ENCODE peak calls at places on chromosomes 2 and 18, in six cellular contexts. One of them, this sample, is unnamed.
A peak's percentile ranks its signal among the peaks of the same experiment; 100 is the strongest.

GRCh38 chr2:70646429-70646828 is 92.8 kb upstream of the TGFA start:
- DNase-seq in H1: no peak
- DNase-seq in IMR-90: no peak
- DNase-seq in H9: no peak
- DNase-seq in neuronal stem cell: no peak
- DNase-seq in trophoblast cell: no peak
- DNase-seq in this sample: no peak

GRCh38 chr18:22828171-22828570 is 105.0 kb upstream of the RBBP8 start:
- DNase-seq in H1: no peak
- DNase-seq in IMR-90: peak; percentile 89
- DNase-seq in H9: no peak
- DNase-seq in neuronal stem cell: no peak
- DNase-seq in trophoblast cell: no peak
- DNase-seq in this sample: no peak

GRCh38 chr18:32060026-32060425 is 31.6 kb upstream of the RNF138 start:
- DNase-seq in H1: no peak
- DNase-seq in IMR-90: no peak
- DNase-seq in H9: no peak
- DNase-seq in neuronal stem cell: no peak
- DNase-seq in trophoblast cell: no peak
- DNase-seq in this sample: no peak

GRCh38 chr2:80288576-80288975 is 16.0 kb downstream of the LRRTM1 start:
- DNase-seq in H1: no peak
- DNase-seq in IMR-90: no peak
- DNase-seq in H9: no peak
- DNase-seq in neuronal stem cell: no peak
- DNase-seq in trophoblast cell: no peak
- DNase-seq in this sample: peak; percentile 10

GRCh38 chr18:24990548-24991219 is 361.3 kb downstream of the ZNF521 start:
- DNase-seq in H1: no peak
- DNase-seq in IMR-90: no peak
- DNase-seq in H9: no peak
- DNase-seq in neuronal stem cell: no peak
- DNase-seq in trophoblast cell: no peak
- DNase-seq in this sample: no peak

GRCh38 chr18:58502628-58503027 is 126.3 kb downstream of the ALPK2 start:
- DNase-seq in H1: no peak
- DNase-seq in IMR-90: no peak
- DNase-seq in H9: no peak
- DNase-seq in neuronal stem cell: no peak
- DNase-seq in trophoblast cell: no peak
- DNase-seq in this sample: no peak

GRCh38 chr2:84970266-84970955 is 550 bp upstream of the KCMF1 start:
- DNase-seq in H1: no peak
- DNase-seq in IMR-90: peak; percentile 36
- DNase-seq in H9: peak; percentile 62
- DNase-seq in neuronal stem cell: no peak
- DNase-seq in trophoblast cell: peak; percentile 68
- DNase-seq in this sample: peak; percentile 65

GRCh38 chr2:122528061-122528460 is 772.6 kb downstream of the TSN start:
- DNase-seq in H1: no peak
- DNase-seq in IMR-90: no peak
- DNase-seq in H9: no peak
- DNase-seq in neuronal stem cell: no peak
- DNase-seq in trophoblast cell: no peak
- DNase-seq in this sample: peak; percentile 91

GRCh38 chr2:239055756-239056493 is 208.0 kb downstream of the TWIST2 start:
- DNase-seq in H1: no peak
- DNase-seq in IMR-90: no peak
- DNase-seq in H9: no peak
- DNase-seq in neuronal stem cell: no peak
- DNase-seq in trophoblast cell: no peak
- DNase-seq in this sample: peak; percentile 22

GRCh38 chr2:37782721-37783438 is 111.4 kb upstream of the CDC42EP3 start:
- DNase-seq in H1: no peak
- DNase-seq in IMR-90: peak; percentile 56
- DNase-seq in H9: no peak
- DNase-seq in neuronal stem cell: no peak
- DNase-seq in trophoblast cell: no peak
- DNase-seq in this sample: peak; percentile 51

GRCh38 chr2:54341656-54342055 is 85.6 kb upstream of the TSPYL6 start:
- DNase-seq in H1: no peak
- DNase-seq in IMR-90: no peak
- DNase-seq in H9: no peak
- DNase-seq in neuronal stem cell: no peak
- DNase-seq in trophoblast cell: no peak
- DNase-seq in this sample: no peak
- H4K91ac ChIP-seq in H1: no peak overlapping the region
- H4K91ac ChIP-seq in IMR-90: no peak overlapping the region
- H4K91ac ChIP-seq in H9: no peak overlapping the region
- H4K91ac ChIP-seq in neuronal stem cell: no peak overlapping the region
- H4K91ac ChIP-seq in trophoblast cell: no peak overlapping the region
- H4K91ac ChIP-seq in this sample: no peak overlapping the region

GRCh38 chr2:64636105-64636873 is 17.4 kb downstream of the SERTAD2 start:
- DNase-seq in H1: no peak
- DNase-seq in IMR-90: no peak
- DNase-seq in H9: no peak
- DNase-seq in neuronal stem cell: no peak
- DNase-seq in trophoblast cell: no peak
- DNase-seq in this sample: no peak

GRCh38 chr2:64637000-64637628 is 16.6 kb downstream of the SERTAD2 start:
- DNase-seq in H1: no peak
- DNase-seq in IMR-90: no peak
- DNase-seq in H9: no peak
- DNase-seq in neuronal stem cell: no peak
- DNase-seq in trophoblast cell: no peak
- DNase-seq in this sample: no peak

GRCh38 chr2:64638502-64639120 is 15.1 kb downstream of the SERTAD2 start:
- DNase-seq in H1: no peak
- DNase-seq in IMR-90: no peak
- DNase-seq in H9: no peak
- DNase-seq in neuronal stem cell: no peak
- DNase-seq in trophoblast cell: no peak
- DNase-seq in this sample: no peak

GRCh38 chr2:64639691-64640090 is 14.0 kb downstream of the SERTAD2 start:
- DNase-seq in H1: no peak
- DNase-seq in IMR-90: no peak
- DNase-seq in H9: no peak
- DNase-seq in neuronal stem cell: no peak
- DNase-seq in trophoblast cell: no peak
- DNase-seq in this sample: no peak

GRCh38 chr2:64637931-64638330 is 15.8 kb downstream of the SERTAD2 start:
- DNase-seq in H1: no peak
- DNase-seq in IMR-90: peak; percentile 31
- DNase-seq in H9: no peak
- DNase-seq in neuronal stem cell: no peak
- DNase-seq in trophoblast cell: no peak
- DNase-seq in this sample: peak; percentile 49
- H3K4me1 ChIP-seq in H1: no peaks in the 10 kb centered on the region
- H3K4me1 ChIP-seq in IMR-90: peaks cover 15% of the 10 kb centered on the region
- H3K4me1 ChIP-seq in H9: peaks cover 4% of the 10 kb centered on the region
- H3K4me1 ChIP-seq in neuronal stem cell: peaks cover 37% of the 10 kb centered on the region
- H3K4me1 ChIP-seq in trophoblast cell: peaks cover 22% of the 10 kb centered on the region
- H3K4me1 ChIP-seq in this sample: peaks cover 20% of the 10 kb centered on the region

GRCh38 chr2:168687314-168687713 is 115.1 kb upstream of the NOSTRIN start:
- DNase-seq in H1: no peak
- DNase-seq in IMR-90: peak; percentile 2
- DNase-seq in H9: no peak
- DNase-seq in neuronal stem cell: no peak
- DNase-seq in trophoblast cell: no peak
- DNase-seq in this sample: peak; percentile 32

GRCh38 chr2:168683996-168684395 is 118.4 kb upstream of the NOSTRIN start:
- DNase-seq in H1: no peak
- DNase-seq in IMR-90: no peak
- DNase-seq in H9: no peak
- DNase-seq in neuronal stem cell: no peak
- DNase-seq in trophoblast cell: no peak
- DNase-seq in this sample: no peak

GRCh38 chr2:168684921-168685618 is 117.4 kb upstream of the NOSTRIN start:
- DNase-seq in H1: no peak
- DNase-seq in IMR-90: no peak
- DNase-seq in H9: no peak
- DNase-seq in neuronal stem cell: no peak
- DNase-seq in trophoblast cell: no peak
- DNase-seq in this sample: no peak

GRCh38 chr2:168686485-168687191 is 115.8 kb upstream of the NOSTRIN start:
- DNase-seq in H1: no peak
- DNase-seq in IMR-90: peak; percentile 37
- DNase-seq in H9: no peak
- DNase-seq in neuronal stem cell: no peak
- DNase-seq in trophoblast cell: peak; percentile 36
- DNase-seq in this sample: no peak

DNA sequence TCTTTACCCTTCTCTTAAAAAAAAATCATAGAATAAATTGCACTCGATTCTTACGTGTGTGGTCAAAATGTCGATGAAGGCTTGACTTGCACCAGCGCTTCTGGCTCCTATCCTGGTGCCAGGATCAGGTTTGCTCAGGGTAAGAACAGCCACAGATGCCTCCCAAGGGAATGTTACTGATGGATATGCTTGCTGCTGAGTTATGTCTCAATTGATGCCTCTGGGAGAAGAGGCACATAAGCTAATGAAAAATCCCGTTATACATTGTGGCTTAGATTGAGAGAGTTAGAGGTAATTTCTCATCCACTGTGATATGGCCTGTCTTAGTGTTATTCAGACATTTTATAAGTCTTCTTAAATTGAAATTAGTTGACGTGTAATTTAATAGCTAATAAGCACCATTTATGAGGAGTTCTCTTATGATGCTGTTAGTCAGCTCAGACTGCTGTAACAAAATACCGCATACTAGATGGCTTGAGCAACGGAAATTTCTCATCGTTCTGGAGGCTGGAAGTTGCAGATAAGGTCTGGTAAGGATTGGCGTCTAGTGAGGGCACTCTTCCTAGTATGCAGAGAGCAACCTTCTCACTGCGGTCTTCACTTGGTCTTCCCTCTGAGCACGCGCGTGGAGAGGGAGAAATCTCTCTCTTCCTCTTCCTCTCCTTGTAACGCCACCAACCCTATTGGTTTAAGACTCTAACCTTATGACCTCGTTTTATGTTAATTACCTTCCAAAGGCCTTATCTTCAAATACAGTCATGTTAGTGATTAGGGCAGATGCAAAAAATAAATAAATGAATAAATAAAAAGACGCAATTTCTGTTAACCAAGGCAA is 116.6 kb upstream of the NOSTRIN start:
- DNase-seq in H1: no peak
- DNase-seq in IMR-90: no peak
- DNase-seq in H9: no peak
- DNase-seq in neuronal stem cell: no peak
- DNase-seq in trophoblast cell: peak; percentile 85
- DNase-seq in this sample: no peak
- H2AK5ac ChIP-seq in H1: no peak overlapping the region
- H2AK5ac ChIP-seq in IMR-90: no peak overlapping the region
- H2AK5ac ChIP-seq in H9: no peak overlapping the region
- H2AK5ac ChIP-seq in neuronal stem cell: no peak overlapping the region
- H2AK5ac ChIP-seq in trophoblast cell: no peak overlapping the region
- H2AK5ac ChIP-seq in this sample: no peak overlapping the region

GRCh38 chr2:241534701-241535375 is 23.7 kb upstream of the BOK start:
- DNase-seq in H1: no peak
- DNase-seq in IMR-90: no peak
- DNase-seq in H9: no peak
- DNase-seq in neuronal stem cell: no peak
- DNase-seq in trophoblast cell: no peak
- DNase-seq in this sample: no peak

GRCh38 chr2:241534293-241534692 is 24.3 kb upstream of the BOK start:
- DNase-seq in H1: no peak
- DNase-seq in IMR-90: no peak
- DNase-seq in H9: no peak
- DNase-seq in neuronal stem cell: no peak
- DNase-seq in trophoblast cell: no peak
- DNase-seq in this sample: no peak

GRCh38 chr2:241538838-241539615 is 19.5 kb upstream of the BOK start:
- DNase-seq in H1: no peak
- DNase-seq in IMR-90: no peak
- DNase-seq in H9: no peak
- DNase-seq in neuronal stem cell: no peak
- DNase-seq in trophoblast cell: no peak
- DNase-seq in this sample: no peak

GRCh38 chr2:241532733-241533601 is 24.6 kb upstream of the STK25 start:
- DNase-seq in H1: no peak
- DNase-seq in IMR-90: no peak
- DNase-seq in H9: no peak
- DNase-seq in neuronal stem cell: no peak
- DNase-seq in trophoblast cell: no peak
- DNase-seq in this sample: no peak

DNA sequence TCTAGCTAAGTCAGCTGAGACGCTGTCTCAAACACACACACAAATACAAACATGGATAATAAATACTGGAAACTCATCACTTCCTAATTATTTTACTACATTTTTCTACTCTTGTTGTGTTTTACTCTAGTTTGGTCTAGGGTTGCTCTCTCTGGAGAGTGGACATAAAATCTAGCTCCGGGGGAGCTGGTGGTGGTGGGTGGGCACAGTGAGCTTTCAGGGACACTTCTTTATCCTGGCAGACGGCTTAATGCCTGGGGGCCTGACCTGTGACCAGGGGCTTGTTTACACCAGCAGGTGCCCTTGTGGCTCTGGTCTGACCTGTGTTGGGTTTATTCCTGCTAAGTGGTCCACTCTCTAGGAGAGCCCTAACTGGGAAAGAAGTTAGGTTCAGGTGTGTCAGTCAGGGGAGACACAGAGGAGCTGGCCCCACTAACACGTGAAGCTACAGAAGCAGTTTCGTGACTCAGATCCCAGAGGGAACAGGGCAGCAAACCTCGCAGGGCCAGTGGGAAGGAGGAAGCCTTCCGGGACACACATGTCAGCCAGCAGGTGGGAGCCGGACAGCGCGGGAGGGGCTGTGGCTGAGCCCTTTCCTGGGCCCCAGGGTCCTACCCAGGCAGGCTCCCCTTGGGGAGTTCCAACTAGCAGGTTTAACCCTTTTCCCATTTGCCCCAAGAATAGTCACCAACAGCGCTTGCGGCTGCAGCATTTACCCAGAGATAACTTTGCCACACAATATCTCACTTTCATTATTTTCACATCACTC is 22.5 kb upstream of the BOK start:
- DNase-seq in H1: no peak
- DNase-seq in IMR-90: no peak
- DNase-seq in H9: no peak
- DNase-seq in neuronal stem cell: no peak
- DNase-seq in trophoblast cell: no peak
- DNase-seq in this sample: no peak
- H4K91ac ChIP-seq in H1: no peak overlapping the region
- H4K91ac ChIP-seq in IMR-90: no peak overlapping the region
- H4K91ac ChIP-seq in H9: no peak overlapping the region
- H4K91ac ChIP-seq in neuronal stem cell: no peak overlapping the region
- H4K91ac ChIP-seq in trophoblast cell: no peak overlapping the region
- H4K91ac ChIP-seq in this sample: no peak overlapping the region

GRCh38 chr2:200616656-200617055 is 30.8 kb downstream of the AOX1 start:
- DNase-seq in H1: no peak
- DNase-seq in IMR-90: peak; percentile 50
- DNase-seq in H9: no peak
- DNase-seq in neuronal stem cell: no peak
- DNase-seq in trophoblast cell: no peak
- DNase-seq in this sample: peak; percentile 15
- H3K4me1 ChIP-seq in H1: no peaks in the 10 kb centered on the region
- H3K4me1 ChIP-seq in IMR-90: peaks cover 12% of the 10 kb centered on the region
- H3K4me1 ChIP-seq in H9: no peaks in the 10 kb centered on the region
- H3K4me1 ChIP-seq in neuronal stem cell: no peaks in the 10 kb centered on the region
- H3K4me1 ChIP-seq in trophoblast cell: no peaks in the 10 kb centered on the region
- H3K4me1 ChIP-seq in this sample: peaks cover 3% of the 10 kb centered on the region

GRCh38 chr18:3597159-3597977 is 147.4 kb downstream of the TGIF1 start:
- DNase-seq in H1: no peak
- DNase-seq in IMR-90: peak; percentile 22
- DNase-seq in H9: no peak
- DNase-seq in neuronal stem cell: no peak
- DNase-seq in trophoblast cell: no peak
- DNase-seq in this sample: peak; percentile 29
- H2AK5ac ChIP-seq in H1: peak overlapping the region; percentile 54
- H2AK5ac ChIP-seq in IMR-90: peak overlapping the region; percentile 99
- H2AK5ac ChIP-seq in H9: no peak overlapping the region
- H2AK5ac ChIP-seq in neuronal stem cell: peak overlapping the region; percentile 0
- H2AK5ac ChIP-seq in trophoblast cell: peak overlapping the region; percentile 80
- H2AK5ac ChIP-seq in this sample: peak overlapping the region; percentile 59

This sample was measured in mesenchymal stem cell.